ENCODE peak calls at places on chromosomes 13 and 19, in nine cellular contexts. One of them, this sample, is unnamed.

GRCh38 chr19:17296278-17296677 is 6.9 kb downstream of the ABHD8 start:
- DNase-seq in fibroblast of lung: no peak
- DNase-seq in mammary epithelial cell: peak
- DNase-seq in lower leg skin: no peak
- DNase-seq in fibroblast of the aortic adventitia: no peak
- DNase-seq in retinal pigment epithelial cell: no peak
- DNase-seq in choroid plexus epithelial cell: peak
- DNase-seq in AG10803: peak
- DNase-seq in BJ: no peak
- DNase-seq in this sample: no peak

GRCh38 chr19:49436381-49437017 is 4.8 kb downstream of the SLC17A7 start:
- DNase-seq in BJ: no peak
- DNase-seq in fibroblast of the aortic adventitia: no peak
- DNase-seq in mammary epithelial cell: no peak
- DNase-seq in AG10803: no peak
- DNase-seq in lower leg skin: no peak
- DNase-seq in fibroblast of lung: no peak
- DNase-seq in choroid plexus epithelial cell: no peak
- DNase-seq in retinal pigment epithelial cell: no peak
- DNase-seq in this sample: no peak

GRCh38 chr19:22603518-22604440 is 30.3 kb upstream of the ZNF492 start:
- DNase-seq in choroid plexus epithelial cell: no peak
- DNase-seq in fibroblast of the aortic adventitia: no peak
- DNase-seq in fibroblast of lung: no peak
- DNase-seq in BJ: no peak
- DNase-seq in AG10803: no peak
- DNase-seq in mammary epithelial cell: no peak
- DNase-seq in lower leg skin: peak
- DNase-seq in retinal pigment epithelial cell: no peak
- DNase-seq in this sample: no peak

GRCh38 chr13:112972258-112972657 is 3.2 kb downstream of the MCF2L start:
- DNase-seq in fibroblast of the aortic adventitia: no peak
- DNase-seq in AG10803: no peak
- DNase-seq in BJ: no peak
- DNase-seq in lower leg skin: no peak
- DNase-seq in retinal pigment epithelial cell: no peak
- DNase-seq in choroid plexus epithelial cell: no peak
- DNase-seq in fibroblast of lung: no peak
- DNase-seq in mammary epithelial cell: no peak
- DNase-seq in this sample: no peak

GRCh38 chr13:30142502-30143211 is 164.7 kb downstream of the KATNAL1 start:
- DNase-seq in retinal pigment epithelial cell: peak
- DNase-seq in mammary epithelial cell: peak
- DNase-seq in BJ: peak
- DNase-seq in lower leg skin: peak
- DNase-seq in AG10803: peak
- DNase-seq in choroid plexus epithelial cell: peak
- DNase-seq in fibroblast of the aortic adventitia: peak
- DNase-seq in fibroblast of lung: peak
- DNase-seq in this sample: peak

GRCh38 chr19:7294571-7295212 is 478 bp upstream of the INSR start:
- DNase-seq in lower leg skin: peak
- DNase-seq in retinal pigment epithelial cell: no peak
- DNase-seq in fibroblast of the aortic adventitia: peak
- DNase-seq in AG10803: peak
- DNase-seq in fibroblast of lung: peak
- DNase-seq in BJ: no peak
- DNase-seq in mammary epithelial cell: peak
- DNase-seq in choroid plexus epithelial cell: no peak
- DNase-seq in this sample: no peak

GRCh38 chr13:30364876-30365275 is 57.4 kb upstream of the UBE2L5 start:
- DNase-seq in BJ: no peak
- DNase-seq in mammary epithelial cell: no peak
- DNase-seq in retinal pigment epithelial cell: no peak
- DNase-seq in AG10803: peak
- DNase-seq in lower leg skin: no peak
- DNase-seq in fibroblast of the aortic adventitia: no peak
- DNase-seq in choroid plexus epithelial cell: peak
- DNase-seq in fibroblast of lung: no peak
- DNase-seq in this sample: no peak

GRCh38 chr19:53927745-53928144 is 18.7 kb downstream of the CACNG7 start:
- DNase-seq in fibroblast of the aortic adventitia: peak
- DNase-seq in fibroblast of lung: peak
- DNase-seq in AG10803: peak
- DNase-seq in BJ: no peak
- DNase-seq in mammary epithelial cell: peak
- DNase-seq in lower leg skin: no peak
- DNase-seq in retinal pigment epithelial cell: peak
- DNase-seq in choroid plexus epithelial cell: peak
- DNase-seq in this sample: no peak

GRCh38 chr13:97302611-97303010 is 80.5 kb downstream of the MBNL2 start:
- DNase-seq in fibroblast of the aortic adventitia: no peak
- DNase-seq in AG10803: no peak
- DNase-seq in retinal pigment epithelial cell: no peak
- DNase-seq in lower leg skin: no peak
- DNase-seq in mammary epithelial cell: no peak
- DNase-seq in BJ: no peak
- DNase-seq in choroid plexus epithelial cell: no peak
- DNase-seq in fibroblast of lung: no peak
- DNase-seq in this sample: no peak

GRCh38 chr13:31891472-31891871 is 140.1 kb upstream of the FRY start:
- DNase-seq in retinal pigment epithelial cell: peak
- DNase-seq in mammary epithelial cell: no peak
- DNase-seq in AG10803: no peak
- DNase-seq in lower leg skin: no peak
- DNase-seq in choroid plexus epithelial cell: no peak
- DNase-seq in BJ: no peak
- DNase-seq in fibroblast of the aortic adventitia: peak
- DNase-seq in fibroblast of lung: no peak
- DNase-seq in this sample: no peak

GRCh38 chr13:33279898-33280549 is 5.5 kb downstream of the STARD13 start:
- DNase-seq in choroid plexus epithelial cell: peak
- DNase-seq in retinal pigment epithelial cell: no peak
- DNase-seq in BJ: no peak
- DNase-seq in lower leg skin: peak
- DNase-seq in mammary epithelial cell: peak
- DNase-seq in fibroblast of lung: peak
- DNase-seq in AG10803: peak
- DNase-seq in fibroblast of the aortic adventitia: peak
- DNase-seq in this sample: no peak

GRCh38 chr13:52405767-52406494 is at the start of gene THSD1:
- DNase-seq in retinal pigment epithelial cell: no peak
- DNase-seq in fibroblast of the aortic adventitia: peak
- DNase-seq in lower leg skin: peak
- DNase-seq in mammary epithelial cell: peak
- DNase-seq in fibroblast of lung: peak
- DNase-seq in BJ: no peak
- DNase-seq in AG10803: peak
- DNase-seq in choroid plexus epithelial cell: peak
- DNase-seq in this sample: no peak

GRCh38 chr19:32041681-32042292 is 303.6 kb upstream of the ZNF507 start:
- DNase-seq in mammary epithelial cell: peak
- DNase-seq in lower leg skin: no peak
- DNase-seq in BJ: no peak
- DNase-seq in retinal pigment epithelial cell: no peak
- DNase-seq in choroid plexus epithelial cell: peak
- DNase-seq in AG10803: peak
- DNase-seq in fibroblast of the aortic adventitia: peak
- DNase-seq in fibroblast of lung: peak
- DNase-seq in this sample: no peak

GRCh38 chr19:29667941-29668340 is 2.7 kb downstream of the PLEKHF1 start:
- DNase-seq in mammary epithelial cell: no peak
- DNase-seq in retinal pigment epithelial cell: no peak
- DNase-seq in fibroblast of the aortic adventitia: no peak
- DNase-seq in BJ: no peak
- DNase-seq in choroid plexus epithelial cell: no peak
- DNase-seq in AG10803: no peak
- DNase-seq in lower leg skin: no peak
- DNase-seq in fibroblast of lung: no peak
- DNase-seq in this sample: no peak
- TF ChIP-seq CTCF in mammary epithelial cell: no peak
- TF ChIP-seq CTCF in retinal pigment epithelial cell: no peak
- TF ChIP-seq CTCF in fibroblast of the aortic adventitia: no peak
- TF ChIP-seq CTCF in BJ: no peak
- TF ChIP-seq CTCF in choroid plexus epithelial cell: no peak
- TF ChIP-seq CTCF in AG10803: no peak
- TF ChIP-seq CTCF in lower leg skin: no peak
- TF ChIP-seq CTCF in fibroblast of lung: no peak
- TF ChIP-seq CTCF in this sample: no peak

GRCh38 chr13:109275848-109276247 is 510.5 kb downstream of the IRS2 start:
- DNase-seq in BJ: no peak
- DNase-seq in AG10803: no peak
- DNase-seq in fibroblast of lung: no peak
- DNase-seq in lower leg skin: no peak
- DNase-seq in fibroblast of the aortic adventitia: no peak
- DNase-seq in retinal pigment epithelial cell: no peak
- DNase-seq in mammary epithelial cell: peak
- DNase-seq in choroid plexus epithelial cell: peak
- DNase-seq in this sample: no peak
- H3K4me3 ChIP-seq in BJ: no peak
- H3K4me3 ChIP-seq in AG10803: no peak
- H3K4me3 ChIP-seq in fibroblast of lung: no peak
- H3K4me3 ChIP-seq in lower leg skin: no peak
- H3K4me3 ChIP-seq in fibroblast of the aortic adventitia: no peak
- H3K4me3 ChIP-seq in retinal pigment epithelial cell: no peak
- H3K4me3 ChIP-seq in mammary epithelial cell: no peak
- H3K4me3 ChIP-seq in choroid plexus epithelial cell: no peak
- H3K4me3 ChIP-seq in this sample: no peak

GRCh38 chr19:4817467-4818277 is 13.8 kb downstream of the TICAM1 start:
- DNase-seq in fibroblast of the aortic adventitia: no peak
- DNase-seq in choroid plexus epithelial cell: no peak
- DNase-seq in retinal pigment epithelial cell: no peak
- DNase-seq in fibroblast of lung: no peak
- DNase-seq in AG10803: no peak
- DNase-seq in mammary epithelial cell: no peak
- DNase-seq in lower leg skin: no peak
- DNase-seq in BJ: no peak
- DNase-seq in this sample: no peak

GRCh38 chr19:4821265-4821664 is 10.2 kb downstream of the TICAM1 start:
- DNase-seq in retinal pigment epithelial cell: no peak
- DNase-seq in mammary epithelial cell: no peak
- DNase-seq in AG10803: no peak
- DNase-seq in fibroblast of the aortic adventitia: no peak
- DNase-seq in BJ: no peak
- DNase-seq in choroid plexus epithelial cell: no peak
- DNase-seq in lower leg skin: no peak
- DNase-seq in fibroblast of lung: no peak
- DNase-seq in this sample: no peak

GRCh38 chr19:4814625-4815425 is 16.7 kb downstream of the TICAM1 start:
- DNase-seq in AG10803: peak
- DNase-seq in choroid plexus epithelial cell: no peak
- DNase-seq in retinal pigment epithelial cell: no peak
- DNase-seq in mammary epithelial cell: peak
- DNase-seq in lower leg skin: no peak
- DNase-seq in fibroblast of the aortic adventitia: peak
- DNase-seq in fibroblast of lung: peak
- DNase-seq in BJ: no peak
- DNase-seq in this sample: no peak

GRCh38 chr19:4815426-4816387 is 15.8 kb downstream of the TICAM1 start:
- DNase-seq in retinal pigment epithelial cell: peak
- DNase-seq in BJ: no peak
- DNase-seq in fibroblast of lung: peak
- DNase-seq in fibroblast of the aortic adventitia: peak
- DNase-seq in mammary epithelial cell: peak
- DNase-seq in choroid plexus epithelial cell: peak
- DNase-seq in lower leg skin: peak
- DNase-seq in AG10803: peak
- DNase-seq in this sample: no peak

GRCh38 chr19:4816388-4817165 is 14.9 kb downstream of the TICAM1 start:
- DNase-seq in retinal pigment epithelial cell: no peak
- DNase-seq in fibroblast of the aortic adventitia: no peak
- DNase-seq in fibroblast of lung: no peak
- DNase-seq in choroid plexus epithelial cell: no peak
- DNase-seq in AG10803: no peak
- DNase-seq in BJ: no peak
- DNase-seq in lower leg skin: no peak
- DNase-seq in mammary epithelial cell: no peak
- DNase-seq in this sample: no peak
- TF ChIP-seq CTCF in retinal pigment epithelial cell: no peak
- TF ChIP-seq CTCF in fibroblast of the aortic adventitia: no peak
- TF ChIP-seq CTCF in fibroblast of lung: no peak
- TF ChIP-seq CTCF in choroid plexus epithelial cell: no peak
- TF ChIP-seq CTCF in AG10803: no peak
- TF ChIP-seq CTCF in BJ: no peak
- TF ChIP-seq CTCF in lower leg skin: no peak
- TF ChIP-seq CTCF in mammary epithelial cell: no peak
- TF ChIP-seq CTCF in this sample: no peak

GRCh38 chr13:46164661-46165060 is 17.3 kb downstream of the LCP1 start:
- DNase-seq in AG10803: no peak
- DNase-seq in BJ: no peak
- DNase-seq in choroid plexus epithelial cell: no peak
- DNase-seq in mammary epithelial cell: no peak
- DNase-seq in lower leg skin: no peak
- DNase-seq in fibroblast of the aortic adventitia: no peak
- DNase-seq in fibroblast of lung: no peak
- DNase-seq in retinal pigment epithelial cell: no peak
- DNase-seq in this sample: no peak
- H3K4me3 ChIP-seq in AG10803: no peak
- H3K4me3 ChIP-seq in BJ: no peak
- H3K4me3 ChIP-seq in choroid plexus epithelial cell: no peak
- H3K4me3 ChIP-seq in mammary epithelial cell: no peak
- H3K4me3 ChIP-seq in lower leg skin: no peak
- H3K4me3 ChIP-seq in fibroblast of the aortic adventitia: no peak
- H3K4me3 ChIP-seq in fibroblast of lung: no peak
- H3K4me3 ChIP-seq in retinal pigment epithelial cell: no peak
- H3K4me3 ChIP-seq in this sample: no peak

DNA sequence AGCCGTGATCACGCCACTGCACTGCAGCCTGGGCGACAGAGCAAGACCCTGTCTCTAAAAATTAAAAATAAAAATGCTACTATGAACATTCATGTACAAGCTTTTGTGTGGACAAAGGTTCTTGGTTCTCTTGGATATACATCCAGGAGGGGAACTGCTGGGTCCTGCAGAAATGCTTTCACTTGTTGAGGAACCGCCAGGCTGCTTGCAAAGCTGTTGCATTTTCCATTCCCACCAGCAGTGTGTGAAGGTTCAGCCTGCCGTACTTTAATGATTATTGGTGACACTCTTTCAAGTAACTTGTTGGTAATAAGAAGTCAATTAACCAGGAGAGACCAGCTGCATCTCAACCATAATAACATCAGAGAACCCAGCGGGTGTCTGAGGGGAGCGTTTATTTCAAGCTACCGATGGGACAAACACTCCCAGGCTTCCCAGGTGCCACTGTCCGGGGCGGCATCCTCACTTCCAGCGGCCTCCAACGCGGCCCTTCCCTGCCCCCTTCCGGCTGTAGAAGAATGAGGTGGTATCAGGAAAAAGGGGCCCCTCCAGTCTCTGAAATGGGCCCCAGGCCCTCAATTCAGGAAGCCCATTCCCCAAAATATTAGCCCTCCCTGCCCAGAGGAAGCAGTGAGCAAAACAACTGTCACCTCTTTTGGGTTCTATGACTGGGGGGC is 15.2 kb upstream of the PPP1R12C start:
- DNase-seq in retinal pigment epithelial cell: no peak
- DNase-seq in choroid plexus epithelial cell: no peak
- DNase-seq in lower leg skin: no peak
- DNase-seq in fibroblast of lung: no peak
- DNase-seq in AG10803: no peak
- DNase-seq in BJ: no peak
- DNase-seq in mammary epithelial cell: no peak
- DNase-seq in fibroblast of the aortic adventitia: no peak
- DNase-seq in this sample: no peak
- TF ChIP-seq CTCF in retinal pigment epithelial cell: peak
- TF ChIP-seq CTCF in choroid plexus epithelial cell: peak
- TF ChIP-seq CTCF in lower leg skin: no peak
- TF ChIP-seq CTCF in fibroblast of lung: no peak
- TF ChIP-seq CTCF in AG10803: peak
- TF ChIP-seq CTCF in BJ: peak
- TF ChIP-seq CTCF in mammary epithelial cell: no peak
- TF ChIP-seq CTCF in fibroblast of the aortic adventitia: peak
- TF ChIP-seq CTCF in this sample: no peak

GRCh38 chr19:43783636-43784035 is 2.9 kb upstream of the KCNN4 start:
- DNase-seq in fibroblast of lung: no peak
- DNase-seq in lower leg skin: no peak
- DNase-seq in retinal pigment epithelial cell: no peak
- DNase-seq in AG10803: no peak
- DNase-seq in mammary epithelial cell: no peak
- DNase-seq in fibroblast of the aortic adventitia: no peak
- DNase-seq in BJ: no peak
- DNase-seq in choroid plexus epithelial cell: no peak
- DNase-seq in this sample: no peak
- H3K4me3 ChIP-seq in fibroblast of lung: no peak
- H3K4me3 ChIP-seq in lower leg skin: no peak
- H3K4me3 ChIP-seq in retinal pigment epithelial cell: no peak
- H3K4me3 ChIP-seq in AG10803: no peak
- H3K4me3 ChIP-seq in mammary epithelial cell: no peak
- H3K4me3 ChIP-seq in fibroblast of the aortic adventitia: no peak
- H3K4me3 ChIP-seq in BJ: no peak
- H3K4me3 ChIP-seq in choroid plexus epithelial cell: no peak
- H3K4me3 ChIP-seq in this sample: no peak

This sample was measured in AG04449.